ENCODE peak calls at places on chromosome 22, in nine cellular contexts. G is epithelial cell of esophagus; W is astrocyte of the cerebellum; E is ascending aorta; N is Caco-2; P is left ventricle myocardium inferior; I is HepG2; J is CD8-positive, alpha-beta T cell; L is HFF-Myc. V is an unnamed sample.

GRCh38 chr22:46791201-46791731 is 28.8 kb downstream of the TBC1D22A start:
- DNase-seq in G (peak), W (no peak), E (peak), N (no peak), P (no peak), I (no peak), J (peak), L (no peak), V (peak)

GRCh38 chr22:37193629-37194191 is 5.7 kb upstream of the C1QTNF6 start:
- DNase-seq in G (no peak), W (no peak), E (no peak), N (no peak), P (no peak), I (peak), J (no peak), L (no peak), V (peak)

GRCh38 chr22:22362311-22362710 is 117.7 kb downstream of the VPREB1 start:
- DNase-seq in G (no peak), W (no peak), E (no peak), N (no peak), P (no peak), I (no peak), J (no peak), L (no peak), V (no peak)

GRCh38 chr22:47091241-47091691 is 328.8 kb downstream of the TBC1D22A start:
- DNase-seq in G (peak), W (no peak), E (no peak), N (no peak), P (no peak), I (no peak), J (no peak), L (no peak), V (no peak)

GRCh38 chr22:43275545-43275981 is 67.6 kb downstream of the SCUBE1 start:
- DNase-seq in G (peak), W (no peak), E (no peak), N (no peak), P (no peak), I (peak), J (no peak), L (no peak), V (no peak)

GRCh38 chr22:35705141-35705540 is 12.5 kb upstream of the APOL5 start:
- DNase-seq in G (peak), W (peak), E (no peak), N (no peak), P (no peak), I (no peak), J (no peak), L (peak), V (no peak)

GRCh38 chr22:43377486-43377995 is 34.3 kb upstream of the MPPED1 start:
- DNase-seq in G (no peak), W (no peak), E (no peak), N (no peak), P (no peak), I (no peak), J (no peak), L (no peak), V (no peak)

GRCh38 chr22:36015806-36016519 is 12.7 kb downstream of the RBFOX2 start:
- DNase-seq in G (no peak), W (no peak), E (no peak), N (no peak), P (no peak), I (no peak), J (no peak), L (no peak), V (no peak)

GRCh38 chr22:26548984-26549383 is 36.7 kb upstream of the TFIP11 start:
- DNase-seq in G (peak), W (no peak), E (no peak), N (no peak), P (no peak), I (no peak), J (no peak), L (no peak), V (no peak)

GRCh38 chr22:42236848-42237247 is 33.6 kb downstream of the TCF20 start:
- DNase-seq in G (no peak), W (no peak), E (no peak), N (no peak), P (no peak), I (no peak), J (no peak), L (no peak), V (no peak)

GRCh38 chr22:46120420-46120737 is 29.9 kb upstream of the PPARA start:
- DNase-seq in G (no peak), W (no peak), E (no peak), N (no peak), P (no peak), I (no peak), J (no peak), L (no peak), V (no peak)

GRCh38 chr22:48605856-48606255 is 1221.8 kb downstream of the BRD1 start:
- DNase-seq in G (no peak), W (no peak), E (no peak), N (no peak), P (no peak), I (peak), J (no peak), L (no peak), V (no peak)

GRCh38 chr22:29201722-29202230 is 3.9 kb upstream of the EMID1 start:
- DNase-seq in G (no peak), W (no peak), E (no peak), N (no peak), P (no peak), I (no peak), J (no peak), L (no peak), V (no peak)

GRCh38 chr22:20749453-20749852 is 24.5 kb upstream of the SERPIND1 start:
- DNase-seq in G (no peak), W (no peak), E (no peak), N (no peak), P (no peak), I (no peak), J (no peak), L (no peak), V (no peak)

GRCh38 chr22:42261266-42261665 is 9.2 kb downstream of the TCF20 start:
- DNase-seq in G (no peak), W (no peak), E (no peak), N (no peak), P (no peak), I (no peak), J (no peak), L (no peak), V (no peak)

GRCh38 chr22:45934659-45935341 is 42.2 kb downstream of the WNT7B start:
- DNase-seq in G (peak), W (peak), E (no peak), N (no peak), P (no peak), I (peak), J (no peak), L (peak), V (no peak)

GRCh38 chr22:28930357-28931007 is 47.1 kb downstream of the ZNRF3 start:
- DNase-seq in G (no peak), W (no peak), E (peak), N (no peak), P (no peak), I (no peak), J (no peak), L (no peak), V (no peak)

GRCh38 chr22:37021710-37022482 is 2.4 kb downstream of the MPST start:
- DNase-seq in G (peak), W (no peak), E (no peak), N (peak), P (peak), I (no peak), J (peak), L (no peak), V (no peak)

GRCh38 chr22:24498826-24499225 is 3.7 kb downstream of the UPB1 start:
- DNase-seq in G (no peak), W (no peak), E (no peak), N (no peak), P (no peak), I (no peak), J (no peak), L (no peak), V (no peak)

GRCh38 chr22:26516503-26516902 is 4.2 kb upstream of the TFIP11 start:
- DNase-seq in G (no peak), W (no peak), E (no peak), N (no peak), P (no peak), I (no peak), J (no peak), L (no peak), V (no peak)

GRCh38 chr22:42188808-42189447 is 58.3 kb upstream of the CYP2D6 start:
- DNase-seq in G (peak), W (no peak), E (no peak), N (no peak), P (no peak), I (no peak), J (no peak), L (no peak), V (no peak)

GRCh38 chr22:46149998-46150549 is at the start of gene PPARA:
- DNase-seq in G (peak), W (no peak), E (peak), N (peak), P (peak), I (peak), J (peak), L (no peak), V (peak)

GRCh38 chr22:38501797-38502672 is 4.1 kb downstream of the DDX17 start:
- DNase-seq in G (no peak), W (no peak), E (no peak), N (no peak), P (no peak), I (no peak), J (no peak), L (no peak), V (no peak)
- H3K4me3 ChIP-seq in G (peak), W (peak), E (peak), N (no peak), P (peak), I (no peak), J (no peak), L (no peak), V (no peak)

GRCh38 chr22:49827307-49827852 is 293 bp downstream of the BRD1 start:
- DNase-seq in G (peak), W (no peak), E (no peak), N (no peak), P (no peak), I (no peak), J (no peak), L (no peak), V (no peak)
- H3K4me3 ChIP-seq in G (peak), W (peak), E (peak), N (peak), P (peak), I (peak), J (peak), L (peak), V (peak)

DNA sequence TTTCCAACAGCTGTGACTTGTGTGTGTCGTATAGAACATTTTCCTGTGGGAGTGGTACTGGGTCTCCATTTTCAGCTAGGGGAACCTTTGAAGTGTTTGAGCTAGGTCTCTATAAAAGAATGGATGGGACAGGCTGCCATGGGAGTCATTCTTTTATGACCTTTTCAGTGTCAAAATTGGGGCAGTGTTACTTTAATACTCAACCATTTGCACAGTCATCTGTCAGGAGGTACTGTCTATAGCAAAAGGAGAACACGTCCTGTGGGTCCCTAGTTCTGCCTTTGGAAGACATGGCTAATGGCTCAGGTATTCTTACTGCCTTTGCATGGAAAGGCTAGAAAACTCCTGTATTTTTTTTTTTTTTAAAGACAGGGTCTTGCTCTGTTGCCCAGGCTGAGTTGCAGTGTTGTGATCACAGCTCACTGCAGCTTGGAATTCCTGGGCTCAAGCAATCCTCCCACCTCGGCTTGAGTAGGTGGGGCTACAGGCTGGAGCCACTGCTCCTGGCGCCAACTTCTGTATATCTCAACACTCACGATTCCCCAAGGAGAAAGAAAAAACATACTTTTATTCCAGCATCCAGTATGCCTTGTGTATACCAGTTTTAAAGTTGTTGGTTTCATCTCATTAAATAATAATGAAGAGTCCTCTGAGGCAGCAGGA is 2.1 kb upstream of the ATF4 start:
- DNase-seq in G (no peak), W (no peak), E (no peak), N (no peak), P (no peak), I (no peak), J (no peak), L (no peak), V (no peak)
- H3K4me3 ChIP-seq in G (no peak), W (no peak), E (no peak), N (peak), P (peak), I (peak), J (no peak), L (peak), V (no peak)

DNA sequence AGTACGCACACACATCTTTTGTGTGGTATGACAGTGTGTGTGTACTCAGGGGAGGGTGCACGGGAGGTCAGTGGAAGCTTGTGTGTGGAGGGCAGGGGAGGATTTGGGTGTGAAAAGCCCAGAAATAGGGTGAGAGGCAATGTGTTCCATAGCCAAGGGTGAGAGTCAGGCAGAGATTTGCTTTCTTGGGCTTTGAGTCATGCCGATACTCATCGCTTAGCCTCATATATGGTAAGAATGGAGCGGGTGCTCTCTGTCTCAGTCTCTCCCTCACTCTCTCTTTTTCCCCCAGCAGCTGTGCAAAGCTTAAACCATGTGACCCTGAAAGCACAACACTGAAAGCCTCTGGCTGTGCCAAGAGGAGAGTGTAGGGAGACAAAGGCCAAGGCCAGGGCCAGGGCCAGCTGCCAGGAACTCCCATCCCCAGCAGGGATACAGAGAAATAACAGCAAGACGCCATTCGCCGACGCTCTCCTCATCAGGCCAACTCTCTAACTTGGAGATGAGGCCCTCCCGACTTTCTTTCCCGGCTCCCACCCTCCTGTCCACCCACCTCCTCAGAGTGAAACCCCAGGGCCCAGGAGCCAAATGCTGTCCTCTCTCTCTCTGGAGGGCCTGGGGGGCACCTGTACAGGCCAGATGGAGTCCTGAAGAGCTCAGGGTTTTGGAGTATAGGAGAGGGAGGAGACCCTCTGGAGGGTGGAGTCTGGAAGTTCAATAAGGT is 20.3 kb upstream of the MICAL3 start:
- DNase-seq in G (no peak), W (no peak), E (peak), N (no peak), P (peak), I (peak), J (no peak), L (no peak), V (no peak)
- H3K4me3 ChIP-seq in G (no peak), W (no peak), E (no peak), N (no peak), P (no peak), I (peak), J (no peak), L (no peak), V (no peak)

DNA sequence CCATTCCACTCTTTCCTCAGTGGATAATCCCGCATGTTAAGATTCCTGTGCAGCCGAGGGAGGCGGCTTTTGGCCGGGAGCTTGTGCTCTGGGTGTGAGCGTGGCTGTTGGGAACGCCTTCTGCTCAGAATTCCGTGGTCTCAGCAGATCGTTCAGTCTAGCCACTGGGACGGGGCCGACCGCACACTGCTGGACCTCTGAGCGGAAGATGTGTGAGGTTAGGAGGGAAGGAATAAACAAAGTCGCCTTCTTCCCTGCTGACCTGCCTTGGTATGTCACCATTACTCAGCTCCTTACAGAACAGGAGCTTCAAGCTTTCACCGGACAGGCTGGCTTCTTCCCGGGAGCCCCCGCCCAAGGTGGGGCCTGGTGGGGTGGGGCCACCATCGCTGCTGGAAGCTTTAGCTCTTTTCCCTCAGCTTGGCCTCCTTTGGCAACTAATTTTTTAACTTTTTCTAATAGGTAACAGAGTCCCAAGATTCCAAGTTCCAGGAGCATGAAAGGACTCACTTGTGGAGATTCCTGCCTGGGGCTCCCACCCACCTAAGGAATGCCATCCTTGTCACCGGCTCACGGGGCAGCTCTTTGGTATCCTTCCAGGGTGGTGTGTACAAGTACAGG is 22.5 kb upstream of the SEPTIN5 start:
- DNase-seq in G (peak), W (peak), E (peak), N (peak), P (no peak), I (no peak), J (no peak), L (no peak), V (no peak)
- H3K4me3 ChIP-seq in G (no peak), W (no peak), E (no peak), N (peak), P (peak), I (no peak), J (no peak), L (no peak), V (no peak)

V was measured in tibial artery.